ENCODE peak calls at places on chromosomes 13 and 19, in six cellular contexts. One of them, this sample, is unnamed. For H3K27me3, the result is how much of the 10 kb centered on the place peaks cover.

GRCh38 chr13:80945328-80945727 is 604.4 kb upstream of the SPRY2 start:
- DNase-seq in trophoblast cell: no peak
- DNase-seq in IMR-90: no peak
- DNase-seq in H1: peak
- DNase-seq in H9: peak
- DNase-seq in mesenchymal stem cell: peak
- DNase-seq in this sample: peak

GRCh38 chr13:93765811-93766210 is 539.2 kb downstream of the GPC6 start:
- DNase-seq in trophoblast cell: no peak
- DNase-seq in IMR-90: no peak
- DNase-seq in H1: no peak
- DNase-seq in H9: no peak
- DNase-seq in mesenchymal stem cell: no peak
- DNase-seq in this sample: no peak

GRCh38 chr19:45798995-45799517 is 6.4 kb upstream of the DMWD start:
- DNase-seq in trophoblast cell: peak
- DNase-seq in IMR-90: peak
- DNase-seq in H1: no peak
- DNase-seq in H9: peak
- DNase-seq in mesenchymal stem cell: peak
- DNase-seq in this sample: no peak

GRCh38 chr13:20395061-20395916 is 130.4 kb downstream of the CRYL1 start:
- DNase-seq in trophoblast cell: no peak
- DNase-seq in IMR-90: no peak
- DNase-seq in H1: no peak
- DNase-seq in H9: no peak
- DNase-seq in mesenchymal stem cell: no peak
- DNase-seq in this sample: no peak

GRCh38 chr13:110116072-110116487 is 190.9 kb downstream of the COL4A1 start:
- DNase-seq in trophoblast cell: peak
- DNase-seq in IMR-90: peak
- DNase-seq in H1: no peak
- DNase-seq in H9: peak
- DNase-seq in mesenchymal stem cell: peak
- DNase-seq in this sample: peak

GRCh38 chr13:98985591-98985990 is 7.7 kb upstream of the DOCK9 start:
- DNase-seq in trophoblast cell: no peak
- DNase-seq in IMR-90: no peak
- DNase-seq in H1: no peak
- DNase-seq in H9: no peak
- DNase-seq in mesenchymal stem cell: no peak
- DNase-seq in this sample: no peak

GRCh38 chr19:17775245-17775927 is 19.6 kb upstream of the B3GNT3 start:
- DNase-seq in trophoblast cell: peak
- DNase-seq in IMR-90: peak
- DNase-seq in H1: no peak
- DNase-seq in H9: peak
- DNase-seq in mesenchymal stem cell: peak
- DNase-seq in this sample: peak

GRCh38 chr13:73720216-73720840 is 413.9 kb downstream of the KLF12 start:
- DNase-seq in trophoblast cell: no peak
- DNase-seq in IMR-90: peak
- DNase-seq in H1: no peak
- DNase-seq in H9: no peak
- DNase-seq in mesenchymal stem cell: no peak
- DNase-seq in this sample: no peak

GRCh38 chr13:25286308-25286968 is 850 bp downstream of the MTMR6 start:
- DNase-seq in trophoblast cell: peak
- DNase-seq in IMR-90: peak
- DNase-seq in H1: no peak
- DNase-seq in H9: no peak
- DNase-seq in mesenchymal stem cell: peak
- DNase-seq in this sample: peak

GRCh38 chr13:20713751-20714150 is 10.3 kb downstream of the IL17D start:
- DNase-seq in trophoblast cell: no peak
- DNase-seq in IMR-90: peak
- DNase-seq in H1: no peak
- DNase-seq in H9: no peak
- DNase-seq in mesenchymal stem cell: peak
- DNase-seq in this sample: no peak

GRCh38 chr13:112839347-112840105 is 129.5 kb upstream of the MCF2L start:
- DNase-seq in trophoblast cell: peak
- DNase-seq in IMR-90: peak
- DNase-seq in H1: no peak
- DNase-seq in H9: no peak
- DNase-seq in mesenchymal stem cell: no peak
- DNase-seq in this sample: no peak

GRCh38 chr13:98746968-98747367 is 5.5 kb downstream of the SLC15A1 start:
- DNase-seq in trophoblast cell: peak
- DNase-seq in IMR-90: no peak
- DNase-seq in H1: no peak
- DNase-seq in H9: no peak
- DNase-seq in mesenchymal stem cell: peak
- DNase-seq in this sample: no peak

GRCh38 chr13:94009696-94010095 is 469.8 kb downstream of the DCT start:
- DNase-seq in trophoblast cell: no peak
- DNase-seq in IMR-90: peak
- DNase-seq in H1: no peak
- DNase-seq in H9: no peak
- DNase-seq in mesenchymal stem cell: no peak
- DNase-seq in this sample: no peak

GRCh38 chr13:21328201-21328600 is 130.9 kb downstream of the ZDHHC20 start:
- DNase-seq in trophoblast cell: no peak
- DNase-seq in IMR-90: no peak
- DNase-seq in H1: peak
- DNase-seq in H9: peak
- DNase-seq in mesenchymal stem cell: no peak
- DNase-seq in this sample: no peak

GRCh38 chr19:54096642-54097106 is 3.9 kb downstream of the OSCAR start:
- DNase-seq in trophoblast cell: no peak
- DNase-seq in IMR-90: peak
- DNase-seq in H1: no peak
- DNase-seq in H9: peak
- DNase-seq in mesenchymal stem cell: peak
- DNase-seq in this sample: no peak

GRCh38 chr13:21240586-21240985 is 64.1 kb downstream of the MRPL57 start:
- DNase-seq in trophoblast cell: peak
- DNase-seq in IMR-90: peak
- DNase-seq in H1: no peak
- DNase-seq in H9: no peak
- DNase-seq in mesenchymal stem cell: peak
- DNase-seq in this sample: no peak

GRCh38 chr13:61463027-61463426 is 47.4 kb upstream of the PCDH20 start:
- DNase-seq in trophoblast cell: no peak
- DNase-seq in IMR-90: no peak
- DNase-seq in H1: no peak
- DNase-seq in H9: no peak
- DNase-seq in mesenchymal stem cell: no peak
- DNase-seq in this sample: no peak

GRCh38 chr19:5070922-5071321 is 102.0 kb downstream of the KDM4B start:
- DNase-seq in trophoblast cell: no peak
- DNase-seq in IMR-90: no peak
- DNase-seq in H1: no peak
- DNase-seq in H9: no peak
- DNase-seq in mesenchymal stem cell: no peak
- DNase-seq in this sample: no peak

GRCh38 chr13:98822238-98822606 is 69.8 kb upstream of the SLC15A1 start:
- DNase-seq in trophoblast cell: no peak
- DNase-seq in IMR-90: peak
- DNase-seq in H1: no peak
- DNase-seq in H9: no peak
- DNase-seq in mesenchymal stem cell: peak
- DNase-seq in this sample: no peak

GRCh38 chr19:40341601-40342482 is 6.4 kb downstream of the C19orf47 start:
- DNase-seq in trophoblast cell: peak
- DNase-seq in IMR-90: no peak
- DNase-seq in H1: no peak
- DNase-seq in H9: no peak
- DNase-seq in mesenchymal stem cell: no peak
- DNase-seq in this sample: no peak

GRCh38 chr19:27846944-27847343 is 1366.0 kb downstream of the UQCRFS1 start:
- DNase-seq in trophoblast cell: no peak
- DNase-seq in IMR-90: no peak
- DNase-seq in H1: no peak
- DNase-seq in H9: no peak
- DNase-seq in mesenchymal stem cell: no peak
- DNase-seq in this sample: no peak

GRCh38 chr13:20370815-20371421 is 138.8 kb upstream of the GJB6 start:
- DNase-seq in trophoblast cell: peak
- DNase-seq in IMR-90: no peak
- DNase-seq in H1: no peak
- DNase-seq in H9: no peak
- DNase-seq in mesenchymal stem cell: no peak
- DNase-seq in this sample: no peak

DNA sequence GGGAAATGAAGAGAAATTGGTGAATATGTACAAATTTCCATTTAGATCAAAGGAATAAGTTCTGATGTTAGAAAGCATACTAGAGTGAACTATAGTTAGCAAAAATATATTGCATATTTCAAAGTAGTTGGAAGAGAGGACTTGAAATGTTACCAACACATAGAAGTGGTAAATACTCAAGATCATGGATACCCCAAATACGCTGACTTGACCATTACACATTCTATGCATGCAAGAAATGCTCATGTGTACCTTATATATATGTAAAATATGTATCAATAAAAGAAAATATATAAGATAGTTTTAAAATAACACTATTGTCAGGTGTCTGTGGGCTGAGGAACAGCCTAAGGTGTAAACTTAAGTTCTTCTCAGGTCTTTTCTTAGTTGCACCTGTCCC is 14.6 kb upstream of the ZNF491 start:
- DNase-seq in trophoblast cell: no peak
- DNase-seq in IMR-90: no peak
- DNase-seq in H1: no peak
- DNase-seq in H9: no peak
- DNase-seq in mesenchymal stem cell: no peak
- DNase-seq in this sample: no peak
- H3K27ac ChIP-seq in trophoblast cell: no peak
- H3K27ac ChIP-seq in IMR-90: no peak
- H3K27ac ChIP-seq in H1: no peak
- H3K27ac ChIP-seq in H9: no peak
- H3K27ac ChIP-seq in mesenchymal stem cell: no peak
- H3K27ac ChIP-seq in this sample: no peak

GRCh38 chr19:15122331-15123030 is 15.3 kb downstream of the SYDE1 start:
- DNase-seq in trophoblast cell: no peak
- DNase-seq in IMR-90: no peak
- DNase-seq in H1: no peak
- DNase-seq in H9: no peak
- DNase-seq in mesenchymal stem cell: no peak
- DNase-seq in this sample: no peak

GRCh38 chr19:15125232-15126067 is 18.2 kb downstream of the SYDE1 start:
- DNase-seq in trophoblast cell: peak
- DNase-seq in IMR-90: peak
- DNase-seq in H1: peak
- DNase-seq in H9: peak
- DNase-seq in mesenchymal stem cell: peak
- DNase-seq in this sample: peak

GRCh38 chr19:15123900-15124299 is 16.7 kb downstream of the SYDE1 start:
- DNase-seq in trophoblast cell: no peak
- DNase-seq in IMR-90: no peak
- DNase-seq in H1: no peak
- DNase-seq in H9: no peak
- DNase-seq in mesenchymal stem cell: no peak
- DNase-seq in this sample: no peak

GRCh38 chr19:15124572-15125231 is 17.5 kb downstream of the SYDE1 start:
- DNase-seq in trophoblast cell: no peak
- DNase-seq in IMR-90: no peak
- DNase-seq in H1: no peak
- DNase-seq in H9: no peak
- DNase-seq in mesenchymal stem cell: peak
- DNase-seq in this sample: no peak

GRCh38 chr19:15123031-15123890 is 16.1 kb downstream of the SYDE1 start:
- DNase-seq in trophoblast cell: no peak
- DNase-seq in IMR-90: no peak
- DNase-seq in H1: no peak
- DNase-seq in H9: no peak
- DNase-seq in mesenchymal stem cell: no peak
- DNase-seq in this sample: no peak
- H4K91ac ChIP-seq in trophoblast cell: no peak
- H4K91ac ChIP-seq in IMR-90: no peak
- H4K91ac ChIP-seq in H1: no peak
- H4K91ac ChIP-seq in H9: no peak
- H4K91ac ChIP-seq in mesenchymal stem cell: no peak
- H4K91ac ChIP-seq in this sample: no peak

GRCh38 chr13:27970382-27971235 is 1.5 kb upstream of the CDX2 start:
- DNase-seq in trophoblast cell: no peak
- DNase-seq in IMR-90: no peak
- DNase-seq in H1: no peak
- DNase-seq in H9: no peak
- DNase-seq in mesenchymal stem cell: no peak
- DNase-seq in this sample: no peak

GRCh38 chr13:27971776-27972618 is 2.9 kb upstream of the CDX2 start:
- DNase-seq in trophoblast cell: no peak
- DNase-seq in IMR-90: no peak
- DNase-seq in H1: no peak
- DNase-seq in H9: no peak
- DNase-seq in mesenchymal stem cell: no peak
- DNase-seq in this sample: no peak

GRCh38 chr13:27969866-27970229 is 733 bp upstream of the CDX2 start:
- DNase-seq in trophoblast cell: no peak
- DNase-seq in IMR-90: no peak
- DNase-seq in H1: no peak
- DNase-seq in H9: no peak
- DNase-seq in mesenchymal stem cell: no peak
- DNase-seq in this sample: no peak

GRCh38 chr13:27972619-27972877 is 3.4 kb upstream of the CDX2 start:
- DNase-seq in trophoblast cell: no peak
- DNase-seq in IMR-90: no peak
- DNase-seq in H1: no peak
- DNase-seq in H9: no peak
- DNase-seq in mesenchymal stem cell: no peak
- DNase-seq in this sample: no peak

GRCh38 chr13:27971236-27971645 is 2.1 kb upstream of the CDX2 start:
- DNase-seq in trophoblast cell: no peak
- DNase-seq in IMR-90: no peak
- DNase-seq in H1: no peak
- DNase-seq in H9: peak
- DNase-seq in mesenchymal stem cell: no peak
- DNase-seq in this sample: no peak
- H3K27me3 ChIP-seq in trophoblast cell: half or more
- H3K27me3 ChIP-seq in IMR-90: half or more
- H3K27me3 ChIP-seq in H1: half or more
- H3K27me3 ChIP-seq in H9: half or more
- H3K27me3 ChIP-seq in mesenchymal stem cell: half or more
- H3K27me3 ChIP-seq in this sample: half or more

GRCh38 chr19:44192127-44192526 is 20.2 kb upstream of the ZNF227 start:
- DNase-seq in trophoblast cell: no peak
- DNase-seq in IMR-90: no peak
- DNase-seq in H1: no peak
- DNase-seq in H9: no peak
- DNase-seq in mesenchymal stem cell: no peak
- DNase-seq in this sample: no peak

DNA sequence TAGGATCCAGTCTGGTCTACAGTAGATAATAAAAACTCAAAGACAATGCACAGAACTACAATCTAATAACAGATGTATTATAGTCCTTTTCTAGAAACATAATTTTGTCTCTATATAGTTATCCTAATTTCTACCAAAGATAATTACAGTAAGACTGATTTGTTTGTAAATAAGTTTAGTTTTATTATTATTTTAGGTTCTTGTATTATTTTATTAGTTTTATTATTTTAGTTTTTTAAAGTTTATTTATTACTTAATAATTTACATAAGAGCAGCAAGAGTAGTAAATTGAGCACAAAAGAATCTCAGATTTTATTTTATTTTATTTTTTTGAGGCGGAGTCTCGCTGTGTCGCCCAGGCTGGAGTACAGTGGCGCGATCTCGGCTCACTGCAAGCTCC is 22.3 kb upstream of the ZNF227 start:
- DNase-seq in trophoblast cell: no peak
- DNase-seq in IMR-90: no peak
- DNase-seq in H1: no peak
- DNase-seq in H9: no peak
- DNase-seq in mesenchymal stem cell: no peak
- DNase-seq in this sample: no peak
- H3K27ac ChIP-seq in trophoblast cell: no peak
- H3K27ac ChIP-seq in IMR-90: no peak
- H3K27ac ChIP-seq in H1: no peak
- H3K27ac ChIP-seq in H9: no peak
- H3K27ac ChIP-seq in mesenchymal stem cell: no peak
- H3K27ac ChIP-seq in this sample: no peak